ENCODE peak calls at places on chromosomes 1 and 21, in six cellular contexts. Z, W, Q, G, P and R are unnamed samples.

GRCh38 chr21:45363921-45364463 is 41.0 kb upstream of the COL18A1 start:
- DNase-seq in G (no peak), Q (peak; percentile 99), W (no peak), Z (peak; percentile 34), P (no peak), R (peak; percentile 96)

GRCh38 chr1:58627221-58627620 is 50.2 kb upstream of the TACSTD2 start:
- DNase-seq in P (no peak), W (no peak), Q (no peak), Z (no peak), G (no peak), R (no peak)

GRCh38 chr1:41485605-41486004 is 1.1 kb upstream of the EDN2 start:
- DNase-seq in G (no peak), W (no peak), P (no peak), Q (peak; percentile 94), Z (no peak), R (no peak)

GRCh38 chr1:29279896-29280779 is 43.8 kb downstream of the PTPRU start:
- DNase-seq in Z (no peak), Q (no peak), G (no peak), P (peak; percentile 79), W (no peak), R (no peak)

GRCh38 chr1:240917976-240918375 is 306.0 kb upstream of the GREM2 start:
- DNase-seq in G (no peak), P (no peak), Q (no peak), W (no peak), Z (no peak), R (no peak)

GRCh38 chr1:111795401-111795800 is 39.7 kb downstream of the DDX20 start:
- DNase-seq in Z (no peak), Q (no peak), P (no peak), G (no peak), W (no peak), R (no peak)

GRCh38 chr1:144101397-144102050 is 129.7 kb upstream of the FAM72C start:
- DNase-seq in Z (no peak), G (peak; percentile 1), P (peak; percentile 94), W (no peak), Q (no peak), R (peak; percentile 78)

GRCh38 chr1:98865796-98866195 is 138.9 kb downstream of the PLPPR5 start:
- DNase-seq in P (no peak), Q (no peak), Z (no peak), G (no peak), W (no peak), R (no peak)

GRCh38 chr1:240320645-240321044 is 229.0 kb downstream of the FMN2 start:
- DNase-seq in P (no peak), Z (no peak), Q (no peak), G (no peak), W (no peak), R (no peak)

GRCh38 chr1:174968750-174969244 is 30.9 kb upstream of the CACYBP start:
- DNase-seq in Z (no peak), W (no peak), P (no peak), Q (peak; percentile 84), G (no peak), R (no peak)

GRCh38 chr1:56798053-56798471 is 21.1 kb downstream of the FYB2 start:
- DNase-seq in W (no peak), P (no peak), Z (peak; percentile 55), G (no peak), Q (peak; percentile 66), R (no peak)

GRCh38 chr1:156814571-156815260 is 1.9 kb downstream of the SH2D2A start:
- DNase-seq in Z (no peak), W (no peak), P (peak; percentile 71), G (no peak), Q (peak; percentile 13), R (no peak)

GRCh38 chr1:44924835-44925464 is 61.4 kb downstream of the EIF2B3 start:
- DNase-seq in Q (peak; percentile 44), Z (no peak), P (no peak), G (no peak), W (no peak), R (no peak)

GRCh38 chr1:62241357-62242131 is 46.9 kb downstream of the L1TD1 start:
- DNase-seq in Z (no peak), G (no peak), Q (no peak), P (no peak), W (no peak), R (no peak)

GRCh38 chr1:165857046-165857801 is 29.8 kb downstream of the UCK2 start:
- DNase-seq in W (no peak), G (no peak), P (no peak), Z (no peak), Q (peak; percentile 89), R (no peak)

GRCh38 chr1:181137217-181137743 is 48.8 kb downstream of the IER5 start:
- DNase-seq in Z (no peak), P (no peak), Q (no peak), G (no peak), W (no peak), R (no peak)

GRCh38 chr1:203450541-203451149 is 25.0 kb upstream of the PRELP start:
- DNase-seq in Q (no peak), G (no peak), P (no peak), W (no peak), Z (no peak), R (no peak)

GRCh38 chr1:99119193-99119592 is 114.5 kb upstream of the PLPPR5 start:
- DNase-seq in W (no peak), Z (peak; percentile 2), P (no peak), Q (no peak), G (no peak), R (no peak)

GRCh38 chr21:28447453-28447852 is 545.2 kb downstream of the LTN1 start:
- DNase-seq in W (no peak), P (no peak), Q (no peak), Z (no peak), G (no peak), R (no peak)

GRCh38 chr1:198678901-198679329 is 40.1 kb downstream of the PTPRC start:
- DNase-seq in P (no peak), Z (no peak), G (no peak), Q (no peak), W (no peak), R (no peak)

GRCh38 chr1:18100493-18101063 is 7.0 kb upstream of the IGSF21 start:
- DNase-seq in W (no peak), G (no peak), Q (peak; percentile 72), Z (no peak), P (no peak), R (no peak)

GRCh38 chr1:111880866-111881837 is 108.3 kb downstream of the KCND3 start:
- DNase-seq in G (no peak), W (no peak), P (no peak), Q (no peak), Z (no peak), R (no peak)

GRCh38 chr1:11858613-11858967 is at the start of gene NPPB:
- DNase-seq in P (no peak), Q (no peak), G (no peak), W (no peak), Z (no peak), R (no peak)

GRCh38 chr1:7579016-7579415 is 192.1 kb upstream of the VAMP3 start:
- DNase-seq in W (no peak), G (no peak), P (peak; percentile 86), Q (no peak), Z (no peak), R (no peak)

GRCh38 chr1:162903246-162903645 is 42.3 kb upstream of the CCDC190 start:
- DNase-seq in W (no peak), Z (no peak), P (no peak), Q (no peak), G (no peak), R (no peak)

GRCh38 chr1:97139512-97139911 is 417.9 kb downstream of the PTBP2 start:
- DNase-seq in G (no peak), W (no peak), Z (no peak), Q (peak; percentile 38), P (no peak), R (no peak)

GRCh38 chr1:15189692-15190321 is 36.3 kb downstream of the TMEM51 start:
- DNase-seq in G (no peak), W (no peak), Z (no peak), Q (peak; percentile 80), P (no peak), R (no peak)

GRCh38 chr1:204150702-204151561 is 912 bp downstream of the ETNK2 start:
- DNase-seq in P (no peak), W (no peak), Q (no peak), G (peak; percentile 4), Z (no peak), R (no peak)

GRCh38 chr21:42690586-42690985 is 37.2 kb downstream of the PDE9A start:
- DNase-seq in Q (no peak), Z (no peak), P (no peak), G (no peak), W (no peak), R (no peak)